ENCODE peak calls at places on chromosomes 12 and 14, in five cellular contexts. One of them, this sample, is unnamed.

GRCh38 chr12:113214938-113215400 is 6.3 kb upstream of the TPCN1 start:
- DNase-seq in activated gamma-delta T cell: no peak
- DNase-seq in AG08395: peak
- DNase-seq in ACHN: peak
- DNase-seq in NCI-H1417: no peak
- DNase-seq in this sample: peak

GRCh38 chr12:95760371-95760770 is 30.2 kb downstream of the NTN4 start:
- DNase-seq in NCI-H1417: no peak
- DNase-seq in ACHN: no peak
- DNase-seq in AG08395: no peak
- DNase-seq in activated gamma-delta T cell: no peak
- DNase-seq in this sample: no peak

GRCh38 chr12:120224304-120225199 is 23.6 kb upstream of the RPLP0 start:
- DNase-seq in AG08395: no peak
- DNase-seq in NCI-H1417: peak
- DNase-seq in activated gamma-delta T cell: no peak
- DNase-seq in ACHN: no peak
- DNase-seq in this sample: no peak

GRCh38 chr12:8519208-8519607 is 5.9 kb downstream of the CLEC4D start:
- DNase-seq in ACHN: no peak
- DNase-seq in activated gamma-delta T cell: no peak
- DNase-seq in NCI-H1417: no peak
- DNase-seq in AG08395: no peak
- DNase-seq in this sample: no peak

GRCh38 chr12:97602315-97602714 is 139.7 kb downstream of the RMST start:
- DNase-seq in activated gamma-delta T cell: no peak
- DNase-seq in AG08395: no peak
- DNase-seq in ACHN: no peak
- DNase-seq in NCI-H1417: no peak
- DNase-seq in this sample: no peak

GRCh38 chr12:62006076-62006732 is 254.0 kb upstream of the USP15 start:
- DNase-seq in AG08395: peak
- DNase-seq in NCI-H1417: peak
- DNase-seq in ACHN: peak
- DNase-seq in activated gamma-delta T cell: no peak
- DNase-seq in this sample: peak

GRCh38 chr14:77203611-77204456 is 22.2 kb downstream of the TMEM63C start:
- DNase-seq in ACHN: no peak
- DNase-seq in NCI-H1417: no peak
- DNase-seq in AG08395: no peak
- DNase-seq in activated gamma-delta T cell: no peak
- DNase-seq in this sample: no peak

GRCh38 chr14:21825147-21825743 is 151.6 kb upstream of the OR4E1 start:
- DNase-seq in ACHN: peak
- DNase-seq in NCI-H1417: no peak
- DNase-seq in AG08395: no peak
- DNase-seq in activated gamma-delta T cell: no peak
- DNase-seq in this sample: no peak

GRCh38 chr12:115983226-115983798 is 294.2 kb downstream of the MED13L start:
- DNase-seq in ACHN: peak
- DNase-seq in AG08395: no peak
- DNase-seq in NCI-H1417: no peak
- DNase-seq in activated gamma-delta T cell: no peak
- DNase-seq in this sample: no peak

GRCh38 chr14:66082009-66082408 is 404.2 kb upstream of the CCDC196 start:
- DNase-seq in AG08395: peak
- DNase-seq in NCI-H1417: no peak
- DNase-seq in ACHN: no peak
- DNase-seq in activated gamma-delta T cell: no peak
- DNase-seq in this sample: peak

GRCh38 chr14:94598816-94599655 is 13.2 kb upstream of the SERPINA3 start:
- DNase-seq in ACHN: peak
- DNase-seq in activated gamma-delta T cell: no peak
- DNase-seq in AG08395: peak
- DNase-seq in NCI-H1417: peak
- DNase-seq in this sample: peak

GRCh38 chr12:58919271-58920101 is 818 bp downstream of the LRIG3 start:
- DNase-seq in NCI-H1417: peak
- DNase-seq in AG08395: peak
- DNase-seq in ACHN: peak
- DNase-seq in activated gamma-delta T cell: no peak
- DNase-seq in this sample: peak

GRCh38 chr12:80356092-80356491 is 87.9 kb upstream of the PTPRQ start:
- DNase-seq in activated gamma-delta T cell: no peak
- DNase-seq in AG08395: no peak
- DNase-seq in NCI-H1417: no peak
- DNase-seq in ACHN: no peak
- DNase-seq in this sample: no peak

GRCh38 chr14:78701246-78701645 is 531.1 kb downstream of the NRXN3 start:
- DNase-seq in AG08395: no peak
- DNase-seq in ACHN: no peak
- DNase-seq in NCI-H1417: no peak
- DNase-seq in activated gamma-delta T cell: no peak
- DNase-seq in this sample: no peak

GRCh38 chr12:113092478-113093408 is 36.2 kb downstream of the DTX1 start:
- DNase-seq in NCI-H1417: no peak
- DNase-seq in AG08395: no peak
- DNase-seq in activated gamma-delta T cell: no peak
- DNase-seq in ACHN: no peak
- DNase-seq in this sample: no peak

GRCh38 chr12:6370994-6371754 is 4.2 kb downstream of the SCNN1A start:
- DNase-seq in activated gamma-delta T cell: no peak
- DNase-seq in ACHN: peak
- DNase-seq in AG08395: no peak
- DNase-seq in NCI-H1417: peak
- DNase-seq in this sample: no peak

GRCh38 chr12:52210186-52210924 is 18.5 kb upstream of the KRT80 start:
- DNase-seq in NCI-H1417: no peak
- DNase-seq in activated gamma-delta T cell: no peak
- DNase-seq in ACHN: no peak
- DNase-seq in AG08395: no peak
- DNase-seq in this sample: peak

GRCh38 chr14:73789996-73790581 is 61.5 kb upstream of the PTGR2 start:
- DNase-seq in NCI-H1417: no peak
- DNase-seq in ACHN: no peak
- DNase-seq in activated gamma-delta T cell: no peak
- DNase-seq in AG08395: peak
- DNase-seq in this sample: peak

This sample was measured in AG10803.